ENCODE peak calls at places on chromosomes 1 and 21, in ten cellular contexts. E is lower lobe of right lung, A is ovary, N is cardiac muscle cell, Y is psoas muscle, L is transverse colon, B is brain microvascular endothelial cell, R is aorta, W is heart left ventricle, G is HCT116. I is an unnamed sample. For H3K27me3, the result is how much of the 10 kb centered on the place peaks cover.

GRCh38 chr1:31843506-31843905 is 27.7 kb upstream of the SPOCD1 start:
- DNase-seq in B (peak), Y (peak), G (peak), A (no peak), W (no peak), L (no peak), E (no peak), R (peak), N (no peak), I (no peak)

GRCh38 chr1:117681093-117681950 is 75.5 kb downstream of the TENT5C start:
- DNase-seq in G (no peak), B (no peak), E (no peak), R (no peak), N (no peak), L (no peak), Y (no peak), W (no peak), A (no peak), I (no peak)

GRCh38 chr21:25461730-25462129 is 145.6 kb downstream of the MRPL39 start:
- DNase-seq in Y (no peak), L (no peak), E (no peak), B (peak), A (no peak), G (no peak), R (no peak), N (no peak), W (no peak), I (no peak)

GRCh38 chr1:32775640-32776337 is 41.4 kb downstream of the YARS1 start:
- DNase-seq in G (no peak), L (no peak), W (no peak), A (no peak), B (no peak), N (no peak), E (no peak), Y (peak), R (no peak), I (no peak)

GRCh38 chr1:236419502-236419901 is 25.4 kb downstream of the EDARADD start:
- DNase-seq in G (no peak), Y (no peak), N (no peak), R (no peak), W (no peak), E (no peak), B (no peak), A (no peak), L (no peak), I (no peak)

GRCh38 chr21:43347864-43348766 is 78.8 kb downstream of the SIK1 start:
- DNase-seq in L (no peak), R (no peak), A (no peak), W (no peak), N (no peak), B (no peak), E (no peak), G (no peak), Y (no peak), I (no peak)

GRCh38 chr1:36576118-36576517 is 93.4 kb upstream of the CSF3R start:
- DNase-seq in L (peak), A (peak), R (peak), B (peak), E (peak), W (peak), Y (peak), G (peak), N (peak), I (no peak)

GRCh38 chr1:49597436-49597835 is 426.3 kb downstream of the AGBL4 start:
- DNase-seq in G (no peak), B (no peak), Y (no peak), W (no peak), N (no peak), A (no peak), R (no peak), L (no peak), E (no peak), I (no peak)

GRCh38 chr1:230084408-230085177 is 17.6 kb downstream of the GALNT2 start:
- DNase-seq in R (peak), Y (peak), L (peak), W (no peak), G (peak), N (no peak), E (no peak), A (peak), B (peak), I (peak)

GRCh38 chr1:182301467-182302198 is 90.0 kb downstream of the GLUL start:
- DNase-seq in L (peak), A (peak), E (no peak), Y (no peak), B (no peak), G (peak), R (no peak), N (peak), W (peak), I (no peak)

GRCh38 chr1:41239988-41240610 is 2.0 kb downstream of the SCMH1 start:
- DNase-seq in R (no peak), W (no peak), E (no peak), B (peak), A (no peak), N (no peak), L (no peak), G (no peak), Y (no peak), I (no peak)

GRCh38 chr1:1132928-1133750 is 17.2 kb upstream of the C1orf159 start:
- DNase-seq in W (peak), G (no peak), B (peak), L (peak), A (no peak), E (no peak), Y (peak), N (no peak), R (no peak), I (no peak)

GRCh38 chr1:154847891-154848290 is 22.2 kb downstream of the KCNN3 start:
- DNase-seq in R (no peak), L (no peak), B (no peak), E (no peak), N (no peak), Y (peak), G (no peak), W (no peak), A (no peak), I (no peak)

GRCh38 chr1:22224631-22225030 is 81.7 kb upstream of the WNT4 start:
- DNase-seq in R (no peak), N (no peak), B (no peak), G (no peak), A (no peak), W (no peak), Y (no peak), L (no peak), E (no peak), I (no peak)

GRCh38 chr1:212554401-212554800 is 54.2 kb upstream of the ATF3 start:
- DNase-seq in N (no peak), L (no peak), E (no peak), B (no peak), R (no peak), G (no peak), A (no peak), W (no peak), Y (no peak), I (no peak)

GRCh38 chr1:164712131-164713031 is 153.4 kb downstream of the PBX1 start:
- DNase-seq in G (no peak), L (peak), N (peak), W (peak), Y (peak), E (no peak), B (no peak), R (no peak), A (peak), I (no peak)

GRCh38 chr1:3932156-3932555 is 32.1 kb upstream of the C1orf174 start:
- DNase-seq in B (no peak), L (no peak), N (no peak), E (no peak), Y (no peak), R (no peak), W (no peak), G (no peak), A (no peak), I (no peak)

GRCh38 chr1:216601427-216601751 is 121.8 kb downstream of the ESRRG start:
- DNase-seq in G (no peak), B (no peak), A (no peak), Y (no peak), N (no peak), R (no peak), E (no peak), W (no peak), L (no peak), I (no peak)

GRCh38 chr1:15417365-15417934 is 7.8 kb downstream of the EFHD2 start:
- DNase-seq in Y (no peak), N (no peak), L (peak), W (peak), G (no peak), B (peak), R (peak), A (no peak), E (peak), I (no peak)

GRCh38 chr1:230105245-230105753 is 38.3 kb downstream of the GALNT2 start:
- DNase-seq in E (no peak), A (no peak), R (no peak), L (no peak), Y (no peak), W (no peak), N (no peak), G (no peak), B (no peak), I (no peak)

GRCh38 chr1:102919659-102920058 is 188.7 kb downstream of the COL11A1 start:
- DNase-seq in B (peak), G (no peak), A (no peak), L (no peak), R (no peak), Y (no peak), E (no peak), N (no peak), W (no peak), I (no peak)

GRCh38 chr1:8727809-8728213 is 89.6 kb downstream of the RERE start:
- DNase-seq in G (no peak), B (no peak), R (no peak), E (no peak), A (no peak), N (no peak), L (no peak), W (peak), Y (peak), I (no peak)

GRCh38 chr1:121458291-121459048 is 273.7 kb downstream of the SRGAP2C start:
- DNase-seq in L (no peak), W (no peak), Y (no peak), R (no peak), A (no peak), B (no peak), E (no peak), N (no peak), G (no peak), I (no peak)

GRCh38 chr1:26994020-26994745 is 691 bp downstream of the TRNP1 start:
- DNase-seq in B (no peak), L (no peak), E (peak), R (no peak), W (no peak), N (peak), Y (no peak), A (no peak), G (no peak), I (peak)

GRCh38 chr1:76203132-76203531 is 128.6 kb downstream of the ST6GALNAC3 start:
- DNase-seq in Y (no peak), B (no peak), L (no peak), A (no peak), W (no peak), E (no peak), R (no peak), G (no peak), N (no peak), I (no peak)

GRCh38 chr1:6424619-6425593 is at the start of gene ESPN:
- DNase-seq in B (no peak), E (no peak), L (no peak), N (no peak), R (no peak), G (no peak), Y (no peak), A (no peak), W (no peak), I (peak)

GRCh38 chr1:8318436-8318835 is 522 bp downstream of the SLC45A1 start:
- DNase-seq in E (no peak), B (no peak), N (no peak), G (no peak), R (no peak), W (no peak), Y (no peak), L (no peak), A (no peak), I (no peak)

GRCh38 chr1:17673335-17674075 is 81.6 kb upstream of the ACTL8 start:
- DNase-seq in B (no peak), R (no peak), L (no peak), Y (no peak), N (no peak), G (no peak), W (no peak), A (no peak), E (no peak), I (no peak)

GRCh38 chr1:31203215-31203614 is 36.5 kb downstream of the NKAIN1 start:
- DNase-seq in A (no peak), W (no peak), B (no peak), L (no peak), Y (no peak), G (no peak), E (no peak), N (no peak), R (no peak), I (no peak)

GRCh38 chr1:168179411-168180147 is 817 bp downstream of the TIPRL start:
- DNase-seq in L (no peak), G (no peak), R (no peak), N (no peak), Y (no peak), W (no peak), A (no peak), E (no peak), B (peak), I (no peak)

GRCh38 chr1:9059944-9060744 is 9.3 kb downstream of the SLC2A5 start:
- DNase-seq in N (no peak), A (no peak), G (no peak), B (no peak), L (no peak), R (no peak), E (no peak), Y (no peak), W (no peak), I (no peak)

GRCh38 chr1:199404191-199404590 is 623.3 kb upstream of the NR5A2 start:
- DNase-seq in E (no peak), A (no peak), Y (no peak), N (no peak), B (peak), W (no peak), L (no peak), R (no peak), G (no peak), I (no peak)

GRCh38 chr1:85438353-85438752 is 26.6 kb downstream of the DDAH1 start:
- DNase-seq in B (no peak), G (no peak), R (no peak), E (no peak), W (no peak), Y (no peak), A (no peak), N (no peak), L (no peak), I (no peak)

GRCh38 chr1:198326915-198327314 is 170.1 kb downstream of the NEK7 start:
- DNase-seq in W (no peak), G (no peak), N (no peak), Y (no peak), B (peak), L (no peak), E (no peak), R (no peak), A (no peak), I (no peak)

GRCh38 chr1:162285149-162285561 is 91.5 kb downstream of the SPATA46 start:
- DNase-seq in R (no peak), W (peak), B (no peak), E (peak), N (peak), L (peak), G (no peak), A (no peak), Y (no peak), I (no peak)

GRCh38 chr1:12369258-12369657 is 139.4 kb downstream of the VPS13D start:
- DNase-seq in B (no peak), N (no peak), W (no peak), G (no peak), E (no peak), L (no peak), A (no peak), Y (no peak), R (no peak), I (no peak)

GRCh38 chr1:27745466-27745865 is 19.7 kb downstream of the FAM76A start:
- DNase-seq in G (no peak), N (no peak), W (no peak), E (no peak), A (no peak), B (no peak), L (no peak), Y (no peak), R (no peak), I (no peak)

GRCh38 chr1:88609051-88609450 is 75.0 kb upstream of the PKN2 start:
- DNase-seq in Y (no peak), A (no peak), B (no peak), W (no peak), L (no peak), G (no peak), E (no peak), R (no peak), N (peak), I (no peak)

DNA sequence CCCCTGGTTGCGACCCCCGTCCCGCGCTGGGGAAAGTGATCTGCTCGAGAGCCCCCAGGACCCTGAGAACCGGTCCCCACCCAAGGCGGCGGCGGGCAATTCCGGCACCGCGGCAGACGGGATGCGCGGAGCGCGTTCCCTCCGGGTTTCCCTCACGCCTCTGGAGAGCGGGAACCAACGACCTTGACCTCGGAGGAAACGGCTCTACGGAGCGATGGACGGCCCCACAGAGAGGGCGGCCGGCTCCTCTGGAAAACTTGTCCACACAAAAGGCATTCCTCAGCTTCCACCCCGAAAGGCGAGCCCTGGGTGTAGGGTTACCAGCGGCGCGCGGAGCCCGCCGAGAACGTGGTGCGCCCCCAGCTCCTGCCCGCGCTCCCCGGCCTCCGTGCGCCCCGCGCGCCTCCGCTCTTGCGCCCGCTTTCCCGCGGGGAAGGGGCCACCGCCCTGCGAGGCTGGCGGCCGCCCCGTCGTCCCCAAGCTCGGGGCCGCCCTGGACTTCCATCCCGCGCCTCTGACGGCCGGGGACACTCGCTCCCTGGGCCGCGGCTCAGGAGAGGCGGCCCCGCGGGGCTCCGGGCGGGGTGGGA is 391 bp upstream of the KIAA1614 start:
- DNase-seq in W (no peak), Y (no peak), R (peak), B (no peak), E (no peak), A (peak), N (peak), L (no peak), G (no peak), I (no peak)
- H3K4me3 ChIP-seq in W (peak), Y (peak), R (peak), B (peak), E (peak), A (peak), N (peak), L (peak), G (no peak), I (peak)

GRCh38 chr1:101251504-101251903 is 14.7 kb downstream of the S1PR1 start:
- DNase-seq in Y (no peak), N (no peak), E (no peak), B (no peak), G (no peak), L (no peak), R (no peak), W (no peak), A (no peak), I (no peak)
- H3K27ac ChIP-seq in Y (no peak), N (no peak), E (no peak), B (no peak), G (no peak), L (no peak), R (no peak), W (no peak), A (no peak), I (no peak)

GRCh38 chr1:226580625-226581270 is 32.2 kb downstream of the STUM start:
- DNase-seq in L (no peak), B (no peak), G (no peak), W (no peak), N (no peak), R (peak), Y (no peak), E (no peak), A (no peak), I (no peak)

GRCh38 chr1:226586650-226587443 is 38.3 kb downstream of the STUM start:
- DNase-seq in N (no peak), B (no peak), W (no peak), A (no peak), R (no peak), E (no peak), G (no peak), Y (no peak), L (no peak), I (no peak)

GRCh38 chr1:226586116-226586515 is 37.6 kb downstream of the STUM start:
- DNase-seq in R (no peak), E (no peak), A (no peak), G (no peak), L (no peak), Y (no peak), B (no peak), N (no peak), W (no peak), I (no peak)

GRCh38 chr1:226581650-226582330 is 33.2 kb downstream of the STUM start:
- DNase-seq in G (no peak), Y (no peak), L (no peak), B (no peak), N (no peak), R (peak), A (no peak), W (no peak), E (no peak), I (no peak)

DNA sequence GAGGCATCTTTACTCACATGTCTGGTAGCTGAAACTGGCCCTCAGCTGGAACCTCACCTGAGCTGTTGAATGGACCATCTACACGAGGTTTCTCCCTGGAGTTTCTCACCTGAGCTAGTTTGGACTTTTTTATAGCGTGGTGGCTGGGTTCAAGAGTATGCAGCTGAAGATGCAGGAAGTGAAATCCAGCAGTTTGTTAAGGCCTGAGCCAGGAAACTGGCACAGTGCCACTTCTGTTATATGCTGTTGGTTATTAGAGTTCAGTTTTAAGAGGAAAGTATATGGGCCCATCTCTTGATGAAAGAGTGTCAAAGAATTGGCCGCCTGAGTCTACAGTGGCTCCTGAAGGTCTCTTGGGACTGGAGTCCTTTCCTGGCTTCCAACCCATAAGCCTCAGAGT is 35.6 kb downstream of the STUM start:
- DNase-seq in A (no peak), Y (no peak), R (no peak), N (no peak), G (no peak), W (no peak), L (no peak), E (no peak), B (no peak), I (no peak)
- H3K27me3 ChIP-seq in A (under half), Y (under half), R (under half), N (under half), G (under half), W (under half), L (under half), E (under half), B (under half), I (under half)

DNA sequence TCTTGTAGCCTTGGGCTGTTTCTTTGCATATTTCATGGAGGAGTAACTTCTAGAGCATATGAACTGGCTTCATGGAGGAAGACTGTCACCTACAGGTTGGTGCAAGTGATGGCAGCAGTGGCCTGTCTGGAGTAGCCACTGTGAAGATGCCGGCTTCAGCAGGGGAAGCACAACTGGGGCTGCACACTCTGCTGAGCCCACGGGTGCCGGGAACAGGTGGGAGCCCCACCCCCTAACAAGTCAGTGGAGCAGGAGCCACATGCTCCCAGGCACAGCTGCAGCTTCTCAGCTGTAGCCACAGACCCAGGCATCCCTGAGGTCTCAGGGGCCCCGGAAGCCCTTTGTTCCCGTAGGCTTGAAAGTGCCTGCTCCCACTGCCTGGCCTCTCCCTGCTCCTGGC is 43.2 kb upstream of the C1orf185 start:
- DNase-seq in G (no peak), N (no peak), E (no peak), W (no peak), R (no peak), L (peak), A (no peak), B (peak), Y (no peak), I (no peak)
- H3K4me3 ChIP-seq in G (no peak), N (no peak), E (no peak), W (no peak), R (no peak), L (no peak), A (no peak), B (no peak), Y (no peak), I (no peak)

GRCh38 chr1:159917533-159917932 is 7.8 kb downstream of the TAGLN2 start:
- DNase-seq in L (peak), A (no peak), R (peak), E (no peak), W (no peak), Y (no peak), N (no peak), B (no peak), G (no peak), I (no peak)
- H3K27ac ChIP-seq in L (peak), A (no peak), R (peak), E (no peak), W (no peak), Y (no peak), N (no peak), B (no peak), G (no peak), I (peak)